ENCODE peak calls at places on chromosome 4, in six cellular contexts. H is trophoblast cell, R is mesenchymal stem cell, Y is mesendoderm, V is neuronal stem cell, M is H1. L is an unnamed sample.

GRCh38 chr4:133565379-133565778 is 416.3 kb downstream of the PCDH10 start:
- DNase-seq in R (peak; percentile 64), Y (no peak), M (no peak), H (no peak), V (no peak), L (peak; percentile 7)

GRCh38 chr4:113760094-113760851 is 1.3 kb downstream of the CAMK2D start:
- DNase-seq in H (no peak), M (no peak), Y (peak; percentile 54), V (no peak), R (peak; percentile 72), L (peak; percentile 61)

GRCh38 chr4:5128569-5128968 is 77.3 kb downstream of the STK32B start:
- DNase-seq in R (no peak), H (no peak), V (no peak), M (no peak), Y (no peak), L (no peak)

GRCh38 chr4:25439913-25440477 is 62.9 kb downstream of the ANAPC4 start:
- DNase-seq in R (peak; percentile 73), H (peak; percentile 64), Y (peak; percentile 82), M (no peak), V (peak; percentile 63), L (peak; percentile 68)

GRCh38 chr4:109472343-109472761 is 38.7 kb downstream of the SEC24B start:
- DNase-seq in H (peak; percentile 32), V (no peak), Y (no peak), R (peak; percentile 81), M (no peak), L (peak; percentile 84)

GRCh38 chr4:785332-786073 is 40.4 kb downstream of the CPLX1 start:
- DNase-seq in H (no peak), Y (no peak), R (no peak), M (peak; percentile 58), V (no peak), L (no peak)

GRCh38 chr4:24369630-24370029 is 214.7 kb downstream of the DHX15 start:
- DNase-seq in Y (no peak), M (no peak), V (no peak), R (no peak), H (no peak), L (no peak)

GRCh38 chr4:78845469-78845868 is 69.3 kb downstream of the BMP2K start:
- DNase-seq in M (no peak), H (no peak), V (no peak), R (no peak), Y (no peak), L (no peak)

GRCh38 chr4:145546556-145546955 is 64.9 kb downstream of the SMAD1 start:
- DNase-seq in M (no peak), V (no peak), H (no peak), Y (no peak), R (peak; percentile 7), L (no peak)

GRCh38 chr4:8378101-8378724 is 62.3 kb downstream of the ACOX3 start:
- DNase-seq in Y (no peak), V (no peak), M (no peak), R (no peak), H (no peak), L (no peak)

GRCh38 chr4:125314676-125315570 is at the start of gene FAT4:
- DNase-seq in Y (peak; percentile 96), R (peak; percentile 99), M (peak; percentile 81), V (peak; percentile 89), H (peak; percentile 66), L (peak; percentile 97)

GRCh38 chr4:108971473-108971872 is 208.6 kb upstream of the ETNPPL start:
- DNase-seq in H (no peak), V (no peak), M (no peak), Y (no peak), R (no peak), L (no peak)

GRCh38 chr4:92091335-92091734 is 212.4 kb upstream of the GRID2 start:
- DNase-seq in Y (peak; percentile 87), H (peak; percentile 2), V (no peak), R (no peak), M (peak; percentile 7), L (no peak)

GRCh38 chr4:3346146-3346545 is 53.3 kb downstream of the RGS12 start:
- DNase-seq in H (peak; percentile 22), Y (peak; percentile 76), V (peak; percentile 48), M (no peak), R (peak; percentile 85), L (peak; percentile 84)

GRCh38 chr4:30720656-30721352 is 635 bp downstream of the PCDH7 start:
- DNase-seq in R (peak; percentile 79), M (no peak), Y (peak; percentile 80), H (no peak), V (peak; percentile 48), L (peak; percentile 61)

GRCh38 chr4:56698329-56698728 is 17.2 kb upstream of the HOPX start:
- DNase-seq in H (peak; percentile 80), Y (peak; percentile 86), M (no peak), R (peak; percentile 88), V (no peak), L (peak; percentile 42)

GRCh38 chr4:140109626-140110213 is 44.3 kb downstream of the MAML3 start:
- DNase-seq in M (no peak), H (no peak), V (peak; percentile 48), R (no peak), Y (peak; percentile 52), L (no peak)

GRCh38 chr4:142281999-142282398 is 564.1 kb downstream of the INPP4B start:
- DNase-seq in Y (no peak), H (no peak), M (no peak), R (no peak), V (no peak), L (no peak)

GRCh38 chr4:25654031-25654970 is 1.4 kb upstream of the SLC34A2 start:
- DNase-seq in V (no peak), R (no peak), Y (peak; percentile 65), M (no peak), H (no peak), L (no peak)

GRCh38 chr4:122793811-122794210 is 32.8 kb upstream of the FGF2 start:
- DNase-seq in M (no peak), R (no peak), V (no peak), H (no peak), Y (no peak), L (no peak)

GRCh38 chr4:122797405-122798094 is 29.1 kb upstream of the FGF2 start:
- DNase-seq in R (no peak), H (no peak), M (no peak), V (no peak), Y (no peak), L (no peak)

GRCh38 chr4:122798917-122799316 is 27.7 kb upstream of the FGF2 start:
- DNase-seq in R (no peak), Y (no peak), V (no peak), H (no peak), M (no peak), L (no peak)

GRCh38 chr4:122798101-122798500 is 28.5 kb upstream of the FGF2 start:
- DNase-seq in M (no peak), V (peak; percentile 11), R (peak; percentile 92), H (peak; percentile 21), Y (peak; percentile 70), L (peak; percentile 94)

GRCh38 chr4:122796801-122797404 is 29.7 kb upstream of the FGF2 start:
- DNase-seq in M (peak; percentile 70), V (no peak), H (no peak), Y (peak; percentile 83), R (no peak), L (peak; percentile 28)
- H4K8ac ChIP-seq in M (no peak overlapping the region), V (no peak overlapping the region), H (peak overlapping the region; percentile 17), Y (no peak overlapping the region), R (peak overlapping the region; percentile 66), L (peak overlapping the region; percentile 69)

GRCh38 chr4:15482842-15483241 is 13.2 kb downstream of the CC2D2A start:
- DNase-seq in M (no peak), R (no peak), Y (peak; percentile 46), V (no peak), H (no peak), L (no peak)
- H3K4me3 ChIP-seq in M (no peak overlapping the region), R (no peak overlapping the region), Y (no peak overlapping the region), V (no peak overlapping the region), H (no peak overlapping the region), L (no peak overlapping the region)

DNA sequence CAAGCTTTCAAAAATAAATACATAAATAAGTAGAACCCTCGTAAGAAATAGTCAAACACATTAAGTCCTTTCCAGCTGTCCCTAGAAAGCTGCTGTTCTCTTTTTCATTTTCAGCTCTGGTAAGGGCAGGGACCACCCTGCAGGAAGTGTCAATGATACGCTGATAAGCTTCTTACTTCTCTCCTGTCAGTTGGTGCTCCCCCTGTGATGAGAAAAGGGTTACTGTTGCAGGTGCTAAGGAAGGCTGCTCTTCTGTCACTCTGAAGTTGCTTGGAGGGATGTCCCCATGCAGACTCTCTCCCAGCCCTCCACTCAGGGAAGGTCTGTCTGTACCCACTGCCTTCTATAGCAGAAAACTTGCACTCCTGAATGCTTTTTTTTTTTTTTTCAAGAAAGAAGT is 1.4 kb downstream of the CXCL3 start:
- DNase-seq in R (no peak), Y (peak; percentile 63), H (no peak), M (no peak), V (no peak), L (no peak)
- H3K9ac ChIP-seq in R (peak overlapping the region; percentile 93), Y (no peak overlapping the region), H (no peak overlapping the region), M (no peak overlapping the region), V (no peak overlapping the region), L (no peak overlapping the region)

GRCh38 chr4:38730830-38731646 is 51.8 kb downstream of the TLR10 start:
- DNase-seq in Y (peak; percentile 84), V (peak; percentile 72), H (peak; percentile 54), R (peak; percentile 91), M (peak; percentile 62), L (peak; percentile 94)

GRCh38 chr4:38730493-38730829 is 52.3 kb downstream of the TLR10 start:
- DNase-seq in H (no peak), M (no peak), V (no peak), R (no peak), Y (no peak), L (no peak)

GRCh38 chr4:38734886-38735285 is 47.9 kb downstream of the TLR10 start:
- DNase-seq in Y (no peak), M (no peak), R (no peak), H (no peak), V (no peak), L (no peak)

GRCh38 chr4:38735870-38736269 is 46.9 kb downstream of the TLR10 start:
- DNase-seq in V (no peak), R (no peak), M (no peak), Y (no peak), H (no peak), L (no peak)

DNA sequence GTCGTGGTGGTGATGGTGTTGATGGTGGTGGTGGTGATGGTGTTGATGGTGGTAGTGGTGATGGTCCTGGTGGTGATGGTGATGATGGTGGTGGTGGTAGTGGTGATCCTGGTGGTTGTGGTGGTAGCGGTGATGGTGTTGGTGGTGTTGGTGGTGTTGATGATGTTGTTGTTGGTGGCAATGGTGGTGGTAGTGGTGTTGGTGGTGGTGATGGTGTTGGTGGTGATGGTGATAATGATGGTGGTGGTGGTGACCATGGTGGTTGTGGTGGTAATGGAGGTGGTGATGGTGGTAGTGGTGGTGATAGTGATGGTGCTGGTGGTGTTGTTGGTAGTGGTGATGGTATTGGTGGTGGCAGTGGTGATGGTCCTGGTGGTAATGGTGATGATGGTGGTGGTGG is 49.1 kb downstream of the TLR10 start:
- DNase-seq in R (no peak), H (no peak), Y (no peak), V (no peak), M (no peak), L (no peak)
- H4K8ac ChIP-seq in R (no peak overlapping the region), H (no peak overlapping the region), Y (no peak overlapping the region), V (peak overlapping the region; percentile 53), M (no peak overlapping the region), L (no peak overlapping the region)

DNA sequence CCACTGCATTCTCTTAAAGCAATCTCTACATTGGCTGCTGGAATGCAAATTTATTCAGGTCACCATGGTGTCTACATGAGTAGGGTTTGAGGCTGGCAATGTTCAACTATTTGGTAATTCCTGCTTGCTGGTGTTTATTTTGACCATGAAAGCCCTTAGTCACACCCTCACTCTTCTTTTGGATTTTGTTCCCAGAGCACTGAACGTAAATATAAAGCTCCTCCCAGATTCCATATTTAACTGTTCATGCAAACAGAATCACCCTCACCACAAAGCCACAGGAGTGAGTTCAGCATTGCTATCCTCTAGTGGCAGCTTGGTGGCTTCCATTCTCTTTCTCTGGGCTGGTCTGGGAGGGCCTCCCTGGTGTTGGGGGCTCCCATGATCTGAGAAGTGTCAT is 82.8 kb downstream of the LNX1 start:
- DNase-seq in H (no peak), Y (no peak), R (peak; percentile 57), V (no peak), M (no peak), L (peak; percentile 91)
- H3K4me3 ChIP-seq in H (no peak overlapping the region), Y (no peak overlapping the region), R (peak overlapping the region; percentile 25), V (no peak overlapping the region), M (no peak overlapping the region), L (no peak overlapping the region)